ENCODE peak calls at places on chromosomes 13 and 19, in five cellular contexts. One of them, this sample, is unnamed.

GRCh38 chr19:51714848-51715247 is 8.9 kb downstream of the HAS1 start:
- DNase-seq in HFF-Myc: no peak
- DNase-seq in cerebellar nuclear complex: no peak
- DNase-seq in hepatic stellate cell: no peak
- DNase-seq in NCI-H345: no peak
- DNase-seq in this sample: no peak

GRCh38 chr19:11269408-11269807 is 7.1 kb upstream of the DOCK6 start:
- DNase-seq in NCI-H345: no peak
- DNase-seq in HFF-Myc: no peak
- DNase-seq in hepatic stellate cell: no peak
- DNase-seq in cerebellar nuclear complex: no peak
- DNase-seq in this sample: no peak

GRCh38 chr13:109647046-109647445 is 139.3 kb downstream of the IRS2 start:
- DNase-seq in HFF-Myc: no peak
- DNase-seq in cerebellar nuclear complex: no peak
- DNase-seq in hepatic stellate cell: peak; percentile 12
- DNase-seq in NCI-H345: no peak
- DNase-seq in this sample: no peak

GRCh38 chr13:47480941-47481340 is 520.1 kb downstream of the SUCLA2 start:
- DNase-seq in cerebellar nuclear complex: no peak
- DNase-seq in hepatic stellate cell: no peak
- DNase-seq in NCI-H345: no peak
- DNase-seq in HFF-Myc: no peak
- DNase-seq in this sample: no peak

GRCh38 chr19:55346725-55347441 is 7.2 kb downstream of the KMT5C start:
- DNase-seq in HFF-Myc: no peak
- DNase-seq in hepatic stellate cell: no peak
- DNase-seq in NCI-H345: no peak
- DNase-seq in cerebellar nuclear complex: no peak
- DNase-seq in this sample: no peak

GRCh38 chr19:18233224-18233825 is 7.1 kb upstream of the PDE4C start:
- DNase-seq in cerebellar nuclear complex: no peak
- DNase-seq in NCI-H345: peak; percentile 9
- DNase-seq in HFF-Myc: no peak
- DNase-seq in hepatic stellate cell: peak; percentile 76
- DNase-seq in this sample: no peak

GRCh38 chr13:98972627-98973026 is 5.2 kb downstream of the DOCK9 start:
- DNase-seq in HFF-Myc: peak; percentile 43
- DNase-seq in NCI-H345: no peak
- DNase-seq in hepatic stellate cell: peak; percentile 17
- DNase-seq in cerebellar nuclear complex: no peak
- DNase-seq in this sample: no peak

GRCh38 chr13:81929988-81930387 is 1589.1 kb upstream of the SPRY2 start:
- DNase-seq in NCI-H345: peak; percentile 34
- DNase-seq in cerebellar nuclear complex: no peak
- DNase-seq in HFF-Myc: no peak
- DNase-seq in hepatic stellate cell: no peak
- DNase-seq in this sample: no peak

GRCh38 chr13:25371608-25372274 is at the start of gene ATP8A2:
- DNase-seq in HFF-Myc: no peak
- DNase-seq in NCI-H345: peak; percentile 19
- DNase-seq in cerebellar nuclear complex: peak; percentile 37
- DNase-seq in hepatic stellate cell: no peak
- DNase-seq in this sample: no peak

GRCh38 chr19:2475018-2475701 is 767 bp upstream of the GADD45B start:
- DNase-seq in NCI-H345: peak; percentile 47
- DNase-seq in hepatic stellate cell: peak; percentile 69
- DNase-seq in cerebellar nuclear complex: no peak
- DNase-seq in HFF-Myc: no peak
- DNase-seq in this sample: no peak

GRCh38 chr19:29113838-29114237 is 99.1 kb downstream of the UQCRFS1 start:
- DNase-seq in NCI-H345: no peak
- DNase-seq in cerebellar nuclear complex: no peak
- DNase-seq in hepatic stellate cell: no peak
- DNase-seq in HFF-Myc: no peak
- DNase-seq in this sample: no peak

GRCh38 chr19:17210296-17210695 is 4.9 kb upstream of the USE1 start:
- DNase-seq in hepatic stellate cell: no peak
- DNase-seq in HFF-Myc: no peak
- DNase-seq in NCI-H345: no peak
- DNase-seq in cerebellar nuclear complex: no peak
- DNase-seq in this sample: no peak

GRCh38 chr13:44050450-44051063 is 170.9 kb downstream of the LACC1 start:
- DNase-seq in NCI-H345: peak; percentile 5
- DNase-seq in hepatic stellate cell: no peak
- DNase-seq in HFF-Myc: no peak
- DNase-seq in cerebellar nuclear complex: peak; percentile 25
- DNase-seq in this sample: peak; percentile 4

This sample was measured in AG09319.